ENCODE peak calls at places on chromosomes 12 and 14, in six cellular contexts. L is stomach; O is WTC11; H is activated CD4-positive, CD25-positive, alpha-beta regulatory T cell; Q is GOT3; V is NCI-H1092 treated with DMSO at 0.1 percent for 48 hours. M is an unnamed sample.

GRCh38 chr14:101506211-101506920 is 54.9 kb upstream of the DIO3 start:
- DNase-seq in H (no peak), V (no peak), O (no peak), L (peak; percentile 18), Q (no peak), M (no peak)

GRCh38 chr12:113700943-113701342 is 229.3 kb upstream of the LHX5 start:
- DNase-seq in H (no peak), O (peak; percentile 43), Q (peak; percentile 23), L (no peak), V (no peak), M (no peak)

GRCh38 chr12:131755305-131756113 is 44.6 kb downstream of the SFSWAP start:
- DNase-seq in L (no peak), H (no peak), O (peak; percentile 50), V (peak; percentile 54), Q (no peak), M (no peak)

GRCh38 chr14:93965287-93965821 is 11.0 kb downstream of the ASB2 start:
- DNase-seq in Q (no peak), V (no peak), L (no peak), O (no peak), H (no peak), M (no peak)

GRCh38 chr12:110224379-110225304 is 56.4 kb upstream of the ATP2A2 start:
- DNase-seq in O (no peak), L (no peak), H (no peak), V (no peak), Q (no peak), M (no peak)

GRCh38 chr12:117042171-117042809 is 56.9 kb downstream of the TESC start:
- DNase-seq in O (no peak), H (no peak), V (no peak), L (peak; percentile 73), Q (no peak), M (no peak)

GRCh38 chr12:9798008-9798619 is 29.2 kb upstream of the KLRF1 start:
- DNase-seq in O (peak; percentile 63), V (peak; percentile 1), Q (no peak), L (peak; percentile 49), H (peak; percentile 36), M (no peak)

GRCh38 chr14:103126873-103127304 is 3.6 kb downstream of the TNFAIP2 start:
- DNase-seq in L (peak; percentile 88), O (peak; percentile 81), Q (no peak), V (no peak), H (no peak), M (no peak)

GRCh38 chr12:126171936-126172559 is 1106.8 kb downstream of the AACS start:
- DNase-seq in O (no peak), V (no peak), L (no peak), H (no peak), Q (no peak), M (no peak)

GRCh38 chr12:100904270-100904669 is 109.7 kb downstream of the ANO4 start:
- DNase-seq in O (no peak), H (no peak), Q (no peak), L (no peak), V (no peak), M (no peak)

GRCh38 chr14:25042362-25043299 is 7.3 kb downstream of the STXBP6 start:
- DNase-seq in L (no peak), Q (no peak), O (peak; percentile 24), V (peak; percentile 49), H (no peak), M (no peak)

GRCh38 chr14:92586966-92587365 is 73.4 kb downstream of the RIN3 start:
- DNase-seq in H (no peak), O (no peak), L (no peak), Q (no peak), V (no peak), M (no peak)

GRCh38 chr14:47186491-47186890 is 488.9 kb downstream of the MDGA2 start:
- DNase-seq in V (no peak), L (no peak), H (no peak), Q (no peak), O (no peak), M (no peak)

GRCh38 chr12:54549774-54550451 is 512 bp downstream of the PDE1B start:
- DNase-seq in L (no peak), O (peak; percentile 42), Q (no peak), H (no peak), V (peak; percentile 43), M (no peak)

GRCh38 chr14:27668531-27668930 is 1070.7 kb upstream of the NOVA1 start:
- DNase-seq in H (no peak), Q (no peak), L (no peak), V (no peak), O (no peak), M (no peak)

GRCh38 chr12:121795029-121795977 is 1.8 kb upstream of the RHOF start:
- DNase-seq in O (peak; percentile 94), L (peak; percentile 94), V (peak; percentile 56), H (peak; percentile 73), Q (peak; percentile 59), M (peak; percentile 78)

GRCh38 chr12:21695896-21696295 is 38.3 kb upstream of the LDHB start:
- DNase-seq in H (no peak), V (no peak), Q (no peak), L (no peak), O (no peak), M (no peak)

GRCh38 chr14:106694638-106695393 is 1168.4 kb downstream of the TMEM121 start:
- DNase-seq in L (no peak), O (no peak), H (peak; percentile 31), V (peak; percentile 2), Q (no peak), M (no peak)

GRCh38 chr14:32043624-32044023 is 33.5 kb upstream of the ARHGAP5 start:
- DNase-seq in O (no peak), H (no peak), Q (no peak), L (no peak), V (no peak), M (no peak)

GRCh38 chr14:94309721-94310120 is 13.4 kb downstream of the SERPINA6 start:
- DNase-seq in H (no peak), Q (no peak), L (no peak), O (no peak), V (no peak), M (no peak)

GRCh38 chr12:92764820-92765219 is 62.0 kb downstream of the PLEKHG7 start:
- DNase-seq in O (no peak), Q (no peak), H (no peak), L (no peak), V (no peak), M (no peak)

GRCh38 chr14:76958975-76959710 is 69.4 kb downstream of the IRF2BPL start:
- DNase-seq in L (no peak), O (no peak), Q (no peak), V (no peak), H (no peak), M (no peak)

GRCh38 chr12:124242529-124243065 is 52.3 kb upstream of the RFLNA start:
- DNase-seq in Q (no peak), L (no peak), H (no peak), V (no peak), O (no peak), M (no peak)

M was measured in cerebellar nuclear complex.